ENCODE peak calls at places on chromosomes 7 and 10, in six cellular contexts. O is stimulated activated CD4-positive, alpha-beta T cell treated with anti-CD3 and anti-CD28 coated beads, Interleukin-2, amount 100 ng/mL, for 48 hours; D is EL; F is amygdala; S is posterior cingulate gyrus; X is AG08396. G is an unnamed sample.
A peak's percentile ranks its signal among the peaks of the same experiment; 100 is the strongest.

GRCh38 chr10:82463165-82463564 is 588.2 kb downstream of the NRG3 start:
- DNase-seq in X (no peak), O (no peak), S (no peak), F (no peak), D (no peak), G (no peak)

GRCh38 chr10:84548869-84549268 is 220.5 kb downstream of the CCSER2 start:
- DNase-seq in S (no peak), D (peak; percentile 10), O (no peak), F (no peak), X (no peak), G (no peak)

GRCh38 chr10:123154943-123155505 is 822 bp downstream of the BUB3 start:
- DNase-seq in S (no peak), X (no peak), D (no peak), O (no peak), F (no peak), G (peak; percentile 59)

GRCh38 chr10:34964166-34964800 is 125.9 kb downstream of the CUL2 start:
- DNase-seq in D (no peak), S (no peak), F (no peak), O (no peak), X (no peak), G (no peak)

GRCh38 chr7:69770613-69771012 is 172.3 kb downstream of the AUTS2 start:
- DNase-seq in O (no peak), X (no peak), D (no peak), S (no peak), F (no peak), G (no peak)

GRCh38 chr10:122419016-122419415 is 35.4 kb upstream of the ARMS2 start:
- DNase-seq in O (no peak), D (no peak), S (no peak), X (no peak), F (no peak), G (peak; percentile 75)

GRCh38 chr7:55162476-55162875 is 143.7 kb downstream of the EGFR start:
- DNase-seq in S (no peak), F (no peak), D (no peak), O (no peak), X (no peak), G (no peak)

GRCh38 chr7:90717286-90718060 is 121.4 kb downstream of the CDK14 start:
- DNase-seq in S (no peak), F (no peak), D (peak; percentile 59), O (no peak), X (peak; percentile 10), G (peak; percentile 31)

GRCh38 chr7:95201718-95202117 is 122.6 kb downstream of the PON1 start:
- DNase-seq in S (no peak), F (no peak), O (no peak), D (no peak), X (no peak), G (no peak)

GRCh38 chr10:79453392-79453791 is 8.0 kb upstream of the ZCCHC24 start:
- DNase-seq in F (no peak), D (no peak), O (no peak), X (no peak), S (no peak), G (peak; percentile 33)

GRCh38 chr7:101934618-101935017 is 117.2 kb downstream of the CUX1 start:
- DNase-seq in D (no peak), O (no peak), F (no peak), X (no peak), S (no peak), G (no peak)

GRCh38 chr7:35694161-35694783 is 663 bp downstream of the HERPUD2 start:
- DNase-seq in X (peak; percentile 36), O (no peak), D (peak; percentile 35), S (no peak), F (no peak), G (no peak)

GRCh38 chr7:25846722-25847121 is 305.3 kb upstream of the NFE2L3 start:
- DNase-seq in F (no peak), X (peak; percentile 66), O (no peak), D (peak; percentile 84), S (no peak), G (peak; percentile 82)

GRCh38 chr10:51029172-51029641 is 45.1 kb upstream of the PRKG1 start:
- DNase-seq in S (no peak), X (no peak), F (no peak), O (no peak), D (peak; percentile 37), G (peak; percentile 43)

GRCh38 chr7:153090209-153090608 is 330.7 kb downstream of the ACTR3B start:
- DNase-seq in F (no peak), X (no peak), O (no peak), S (no peak), D (no peak), G (no peak)

GRCh38 chr10:28587970-28588290 is 55.0 kb downstream of the WAC start:
- DNase-seq in O (no peak), S (no peak), X (peak; percentile 18), F (no peak), D (peak; percentile 49), G (peak; percentile 27)

GRCh38 chr7:2245883-2246679 is 4.1 kb downstream of the NUDT1 start:
- DNase-seq in S (peak; percentile 64), F (no peak), X (no peak), D (no peak), O (no peak), G (no peak)

GRCh38 chr7:64892116-64892515 is 11.0 kb upstream of the ZNF273 start:
- DNase-seq in F (no peak), O (no peak), X (no peak), D (no peak), S (no peak), G (no peak)

GRCh38 chr7:15558747-15559146 is 3.1 kb downstream of the AGMO start:
- DNase-seq in X (no peak), O (no peak), S (no peak), D (peak; percentile 40), F (no peak), G (peak; percentile 40)

GRCh38 chr7:98133181-98133580 is 26.5 kb downstream of the LMTK2 start:
- DNase-seq in O (peak; percentile 4), D (peak; percentile 18), F (no peak), X (no peak), S (no peak), G (no peak)

GRCh38 chr10:85862771-85863170 is 503.8 kb downstream of the GRID1 start:
- DNase-seq in F (no peak), X (no peak), D (no peak), O (no peak), S (no peak), G (no peak)